ENCODE peak calls at places on chromosomes 3 and 15, in four cellular contexts. One of them, this sample, is unnamed. For H3K4me1, the result is how much of the 10 kb centered on the place peaks cover.

GRCh38 chr15:87269566-87269965 is 987.0 kb downstream of the NTRK3 start:
- DNase-seq in breast epithelium: no peak
- DNase-seq in uterus: no peak
- DNase-seq in mammary epithelial cell: peak
- DNase-seq in this sample: peak

GRCh38 chr3:157488144-157488543 is 15.1 kb downstream of the VEPH1 start:
- DNase-seq in breast epithelium: no peak
- DNase-seq in uterus: no peak
- DNase-seq in mammary epithelial cell: no peak
- DNase-seq in this sample: no peak

GRCh38 chr3:177421176-177421782 is 224.0 kb upstream of the TBL1XR1 start:
- DNase-seq in breast epithelium: no peak
- DNase-seq in uterus: peak
- DNase-seq in mammary epithelial cell: no peak
- DNase-seq in this sample: no peak

GRCh38 chr15:67479781-67480180 is 41.1 kb upstream of the C15orf61 start:
- DNase-seq in breast epithelium: no peak
- DNase-seq in uterus: no peak
- DNase-seq in mammary epithelial cell: no peak
- DNase-seq in this sample: no peak

GRCh38 chr3:57949779-57950618 is 58.2 kb upstream of the FLNB start:
- DNase-seq in breast epithelium: peak
- DNase-seq in uterus: peak
- DNase-seq in mammary epithelial cell: peak
- DNase-seq in this sample: peak

GRCh38 chr3:173586176-173586575 is 188.6 kb downstream of the NLGN1 start:
- DNase-seq in breast epithelium: no peak
- DNase-seq in uterus: no peak
- DNase-seq in mammary epithelial cell: no peak
- DNase-seq in this sample: no peak

GRCh38 chr15:59160880-59161593 is 45.6 kb upstream of the LDHAL6B start:
- DNase-seq in breast epithelium: no peak
- DNase-seq in uterus: no peak
- DNase-seq in mammary epithelial cell: no peak
- DNase-seq in this sample: no peak

GRCh38 chr3:194275721-194276120 is 75.4 kb downstream of the CPN2 start:
- DNase-seq in breast epithelium: peak
- DNase-seq in uterus: no peak
- DNase-seq in mammary epithelial cell: no peak
- DNase-seq in this sample: no peak

GRCh38 chr3:131232711-131233267 is 148.8 kb upstream of the NUDT16 start:
- DNase-seq in breast epithelium: no peak
- DNase-seq in uterus: no peak
- DNase-seq in mammary epithelial cell: no peak
- DNase-seq in this sample: no peak

GRCh38 chr15:89457086-89457485 is 39.3 kb downstream of the RHCG start:
- DNase-seq in breast epithelium: no peak
- DNase-seq in uterus: no peak
- DNase-seq in mammary epithelial cell: peak
- DNase-seq in this sample: no peak

GRCh38 chr15:90871097-90871715 is 2.8 kb downstream of the FURIN start:
- DNase-seq in breast epithelium: no peak
- DNase-seq in uterus: peak
- DNase-seq in mammary epithelial cell: no peak
- DNase-seq in this sample: no peak

GRCh38 chr3:145692751-145693150 is 468.2 kb downstream of the PLOD2 start:
- DNase-seq in breast epithelium: no peak
- DNase-seq in uterus: no peak
- DNase-seq in mammary epithelial cell: no peak
- DNase-seq in this sample: no peak

GRCh38 chr15:44243829-44244228 is 44.7 kb upstream of the GOLM2 start:
- DNase-seq in breast epithelium: no peak
- DNase-seq in uterus: no peak
- DNase-seq in mammary epithelial cell: no peak
- DNase-seq in this sample: no peak

GRCh38 chr3:170471149-170471548 is 52.5 kb downstream of the CLDN11 start:
- DNase-seq in breast epithelium: no peak
- DNase-seq in uterus: no peak
- DNase-seq in mammary epithelial cell: no peak
- DNase-seq in this sample: no peak

GRCh38 chr3:134058728-134059601 is 29.2 kb upstream of the SLCO2A1 start:
- DNase-seq in breast epithelium: no peak
- DNase-seq in uterus: no peak
- DNase-seq in mammary epithelial cell: no peak
- DNase-seq in this sample: no peak

GRCh38 chr3:114376516-114376915 is 82.7 kb downstream of the TIGIT start:
- DNase-seq in breast epithelium: no peak
- DNase-seq in uterus: no peak
- DNase-seq in mammary epithelial cell: no peak
- DNase-seq in this sample: no peak

GRCh38 chr3:58006661-58007060 is 1.6 kb upstream of the FLNB start:
- DNase-seq in breast epithelium: no peak
- DNase-seq in uterus: no peak
- DNase-seq in mammary epithelial cell: peak
- DNase-seq in this sample: peak

GRCh38 chr3:185225523-185225922 is 28.3 kb downstream of the EHHADH start:
- DNase-seq in breast epithelium: no peak
- DNase-seq in uterus: no peak
- DNase-seq in mammary epithelial cell: peak
- DNase-seq in this sample: peak

GRCh38 chr3:70556056-70556455 is 243.6 kb upstream of the MDFIC2 start:
- DNase-seq in breast epithelium: no peak
- DNase-seq in uterus: no peak
- DNase-seq in mammary epithelial cell: peak
- DNase-seq in this sample: peak

GRCh38 chr15:41585140-41586047 is 26.4 kb downstream of the TYRO3 start:
- DNase-seq in breast epithelium: peak
- DNase-seq in uterus: peak
- DNase-seq in mammary epithelial cell: peak
- DNase-seq in this sample: peak

GRCh38 chr3:197458179-197458707 is 97.5 kb downstream of the BDH1 start:
- DNase-seq in breast epithelium: no peak
- DNase-seq in uterus: no peak
- DNase-seq in mammary epithelial cell: peak
- DNase-seq in this sample: peak

GRCh38 chr15:35705030-35705884 is 159.3 kb upstream of the DPH6 start:
- DNase-seq in breast epithelium: no peak
- DNase-seq in uterus: no peak
- DNase-seq in mammary epithelial cell: no peak
- DNase-seq in this sample: no peak

GRCh38 chr3:194686816-194687637 is 1.3 kb downstream of the FAM43A start:
- DNase-seq in breast epithelium: no peak
- DNase-seq in uterus: peak
- DNase-seq in mammary epithelial cell: peak
- DNase-seq in this sample: no peak

GRCh38 chr3:156761713-156762575 is 64.2 kb upstream of the LEKR1 start:
- DNase-seq in breast epithelium: no peak
- DNase-seq in uterus: no peak
- DNase-seq in mammary epithelial cell: no peak
- DNase-seq in this sample: no peak

GRCh38 chr3:187713504-187713903 is 11.1 kb upstream of the RTP2 start:
- DNase-seq in breast epithelium: no peak
- DNase-seq in uterus: no peak
- DNase-seq in mammary epithelial cell: peak
- DNase-seq in this sample: no peak

GRCh38 chr3:185537369-185537970 is 14.9 kb downstream of the LIPH start:
- DNase-seq in breast epithelium: peak
- DNase-seq in uterus: no peak
- DNase-seq in mammary epithelial cell: peak
- DNase-seq in this sample: peak

GRCh38 chr3:71184252-71184651 is 399.3 kb downstream of the FOXP1 start:
- DNase-seq in breast epithelium: no peak
- DNase-seq in uterus: no peak
- DNase-seq in mammary epithelial cell: no peak
- DNase-seq in this sample: no peak

GRCh38 chr3:125051715-125052581 is 3.8 kb downstream of the HEG1 start:
- DNase-seq in breast epithelium: no peak
- DNase-seq in uterus: peak
- DNase-seq in mammary epithelial cell: peak
- DNase-seq in this sample: peak

GRCh38 chr3:85864896-85865295 is 906.1 kb downstream of the CADM2 start:
- DNase-seq in breast epithelium: no peak
- DNase-seq in uterus: no peak
- DNase-seq in mammary epithelial cell: no peak
- DNase-seq in this sample: no peak

GRCh38 chr15:99978426-99978825 is 245.2 kb upstream of the LYSMD4 start:
- DNase-seq in breast epithelium: no peak
- DNase-seq in uterus: no peak
- DNase-seq in mammary epithelial cell: no peak
- DNase-seq in this sample: no peak

GRCh38 chr3:11509175-11510000 is 134.3 kb downstream of the VGLL4 start:
- DNase-seq in breast epithelium: peak
- DNase-seq in uterus: peak
- DNase-seq in mammary epithelial cell: no peak
- DNase-seq in this sample: no peak
- TF ChIP-seq CTCF in breast epithelium: no peak
- TF ChIP-seq CTCF in uterus: peak
- TF ChIP-seq CTCF in mammary epithelial cell: no peak
- TF ChIP-seq CTCF in this sample: peak

GRCh38 chr3:8532251-8532831 is 30.7 kb downstream of the LMCD1 start:
- DNase-seq in breast epithelium: no peak
- DNase-seq in uterus: no peak
- DNase-seq in mammary epithelial cell: no peak
- DNase-seq in this sample: no peak
- H3K4me1 ChIP-seq in breast epithelium: under half
- H3K4me1 ChIP-seq in uterus: under half
- H3K4me1 ChIP-seq in mammary epithelial cell: under half
- H3K4me1 ChIP-seq in this sample: under half

GRCh38 chr3:64765951-64766350 is 78.2 kb upstream of the ADAMTS9 start:
- DNase-seq in breast epithelium: no peak
- DNase-seq in uterus: no peak
- DNase-seq in mammary epithelial cell: no peak
- DNase-seq in this sample: no peak

GRCh38 chr3:64763980-64764379 is 76.2 kb upstream of the ADAMTS9 start:
- DNase-seq in breast epithelium: no peak
- DNase-seq in uterus: no peak
- DNase-seq in mammary epithelial cell: peak
- DNase-seq in this sample: no peak

GRCh38 chr3:64766463-64766862 is 78.7 kb upstream of the ADAMTS9 start:
- DNase-seq in breast epithelium: no peak
- DNase-seq in uterus: no peak
- DNase-seq in mammary epithelial cell: no peak
- DNase-seq in this sample: no peak

GRCh38 chr3:64761729-64762432 is 74.1 kb upstream of the ADAMTS9 start:
- DNase-seq in breast epithelium: no peak
- DNase-seq in uterus: no peak
- DNase-seq in mammary epithelial cell: no peak
- DNase-seq in this sample: no peak

DNA sequence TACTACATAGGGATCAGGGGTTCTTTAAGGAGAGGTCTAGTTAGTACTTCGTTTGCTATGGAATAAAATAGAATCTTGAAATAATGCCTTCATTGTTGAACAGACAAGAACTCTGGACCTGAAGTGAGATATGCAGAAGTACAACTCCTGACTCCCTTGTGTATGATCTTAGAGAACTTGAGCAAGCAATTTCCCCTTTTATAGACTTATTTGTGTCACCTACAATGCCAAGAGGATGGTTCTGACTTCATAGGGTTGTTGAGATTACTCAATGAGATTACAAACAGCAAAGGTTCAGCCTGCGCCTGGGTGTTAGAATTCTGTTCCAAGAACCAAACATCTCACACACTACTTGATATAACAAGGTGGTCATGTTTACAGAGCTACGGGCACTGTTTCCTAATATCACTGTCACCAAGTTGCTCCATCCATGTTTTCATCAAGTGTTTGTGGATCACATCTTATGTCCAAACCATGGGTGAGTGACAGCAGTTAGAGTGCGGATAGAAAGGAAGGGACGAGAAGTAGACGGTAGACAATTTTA is 76.7 kb upstream of the ADAMTS9 start:
- DNase-seq in breast epithelium: no peak
- DNase-seq in uterus: no peak
- DNase-seq in mammary epithelial cell: no peak
- DNase-seq in this sample: no peak
- H3K27ac ChIP-seq in breast epithelium: no peak
- H3K27ac ChIP-seq in uterus: no peak
- H3K27ac ChIP-seq in mammary epithelial cell: no peak
- H3K27ac ChIP-seq in this sample: no peak

GRCh38 chr3:142213298-142213697 is 12.1 kb downstream of the GK5 start:
- DNase-seq in breast epithelium: no peak
- DNase-seq in uterus: no peak
- DNase-seq in mammary epithelial cell: no peak
- DNase-seq in this sample: no peak

GRCh38 chr3:142209655-142210054 is 15.7 kb downstream of the GK5 start:
- DNase-seq in breast epithelium: no peak
- DNase-seq in uterus: peak
- DNase-seq in mammary epithelial cell: peak
- DNase-seq in this sample: peak

GRCh38 chr3:142210144-142210543 is 15.2 kb downstream of the GK5 start:
- DNase-seq in breast epithelium: no peak
- DNase-seq in uterus: no peak
- DNase-seq in mammary epithelial cell: no peak
- DNase-seq in this sample: no peak

GRCh38 chr3:142210608-142211007 is 14.8 kb downstream of the GK5 start:
- DNase-seq in breast epithelium: no peak
- DNase-seq in uterus: no peak
- DNase-seq in mammary epithelial cell: no peak
- DNase-seq in this sample: no peak

GRCh38 chr3:142211034-142211433 is 14.4 kb downstream of the GK5 start:
- DNase-seq in breast epithelium: no peak
- DNase-seq in uterus: no peak
- DNase-seq in mammary epithelial cell: no peak
- DNase-seq in this sample: no peak
- TF ChIP-seq CTCF in breast epithelium: no peak
- TF ChIP-seq CTCF in uterus: no peak
- TF ChIP-seq CTCF in mammary epithelial cell: no peak
- TF ChIP-seq CTCF in this sample: peak

DNA sequence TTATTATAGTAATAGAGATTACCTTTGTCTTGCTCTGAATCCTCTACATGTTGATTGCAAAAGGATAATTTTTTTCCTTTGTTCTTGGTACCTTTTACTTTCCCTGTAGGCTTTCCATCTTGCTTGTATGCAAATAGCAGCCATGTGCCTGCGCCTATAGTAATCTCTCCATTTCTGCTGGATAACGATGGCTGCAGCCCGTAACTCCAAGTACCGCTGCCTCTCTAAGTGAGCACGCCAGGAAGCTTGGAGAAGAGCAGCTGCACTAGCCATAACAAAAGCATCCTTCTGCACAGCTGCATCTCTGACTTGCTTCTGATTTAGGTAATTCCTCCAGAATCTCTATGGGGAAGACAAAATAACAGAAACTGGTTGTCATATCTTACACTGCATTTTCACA is 89.3 kb downstream of the NR2E3 start:
- DNase-seq in breast epithelium: no peak
- DNase-seq in uterus: no peak
- DNase-seq in mammary epithelial cell: no peak
- DNase-seq in this sample: no peak
- H3K4me1 ChIP-seq in breast epithelium: under half
- H3K4me1 ChIP-seq in uterus: under half
- H3K4me1 ChIP-seq in mammary epithelial cell: under half
- H3K4me1 ChIP-seq in this sample: under half

This sample was measured in foreskin keratinocyte.